ENCODE peak calls at places on chromosome 2, in eight cellular contexts. O, G, L, B, K, R, Q and Y are unnamed samples.
A peak's percentile ranks its signal among the peaks of the same experiment; 100 is the strongest.

GRCh38 chr2:36371070-36371962 is 15.7 kb downstream of the CRIM1 start:
- DNase-seq in G (no peak), K (no peak), Q (no peak), R (peak; percentile 83), B (no peak), O (peak; percentile 45), L (no peak), Y (no peak)

GRCh38 chr2:150255528-150255927 is 231.9 kb downstream of the RND3 start:
- DNase-seq in O (peak; percentile 60), L (no peak), R (no peak), K (no peak), Q (no peak), B (no peak), G (no peak), Y (no peak)

GRCh38 chr2:70201831-70202230 is 11.0 kb upstream of the C2orf42 start:
- DNase-seq in K (no peak), O (no peak), Q (no peak), R (no peak), B (no peak), G (no peak), L (no peak), Y (no peak)

GRCh38 chr2:48114256-48114655 is 208.0 kb upstream of the FBXO11 start:
- DNase-seq in K (no peak), R (peak; percentile 21), B (no peak), O (peak; percentile 88), L (no peak), Q (no peak), G (no peak), Y (no peak)

GRCh38 chr2:107437265-107437664 is 389.4 kb upstream of the RGPD4 start:
- DNase-seq in L (no peak), G (no peak), O (no peak), K (no peak), Q (no peak), B (no peak), R (no peak), Y (no peak)

GRCh38 chr2:168130302-168130701 is 117.1 kb downstream of the STK39 start:
- DNase-seq in L (no peak), G (no peak), K (no peak), B (no peak), R (no peak), O (no peak), Q (no peak), Y (no peak)

GRCh38 chr2:70896765-70897202 is 38.9 kb upstream of the ATP6V1B1 start:
- DNase-seq in O (no peak), G (no peak), B (no peak), L (no peak), K (no peak), R (no peak), Q (no peak), Y (no peak)

GRCh38 chr2:134207589-134208209 is 46.2 kb upstream of the MGAT5 start:
- DNase-seq in L (no peak), O (peak; percentile 63), Q (no peak), K (peak; percentile 57), R (peak; percentile 48), B (peak; percentile 23), G (peak; percentile 51), Y (no peak)

GRCh38 chr2:20568501-20569463 is 82.1 kb downstream of the HS1BP3 start:
- DNase-seq in K (no peak), R (no peak), Q (no peak), G (no peak), O (peak; percentile 97), L (no peak), B (peak; percentile 26), Y (no peak)

GRCh38 chr2:20569464-20570223 is 81.3 kb downstream of the HS1BP3 start:
- DNase-seq in K (no peak), G (no peak), B (no peak), O (no peak), L (no peak), Q (no peak), R (no peak), Y (no peak)

GRCh38 chr2:20571644-20572215 is 79.2 kb downstream of the HS1BP3 start:
- DNase-seq in B (peak; percentile 16), Q (no peak), O (peak; percentile 56), L (no peak), G (no peak), R (no peak), K (no peak), Y (no peak)

GRCh38 chr2:20571231-20571630 is 79.7 kb downstream of the HS1BP3 start:
- DNase-seq in R (no peak), B (peak; percentile 28), Q (no peak), L (no peak), K (no peak), O (no peak), G (no peak), Y (no peak)

DNA sequence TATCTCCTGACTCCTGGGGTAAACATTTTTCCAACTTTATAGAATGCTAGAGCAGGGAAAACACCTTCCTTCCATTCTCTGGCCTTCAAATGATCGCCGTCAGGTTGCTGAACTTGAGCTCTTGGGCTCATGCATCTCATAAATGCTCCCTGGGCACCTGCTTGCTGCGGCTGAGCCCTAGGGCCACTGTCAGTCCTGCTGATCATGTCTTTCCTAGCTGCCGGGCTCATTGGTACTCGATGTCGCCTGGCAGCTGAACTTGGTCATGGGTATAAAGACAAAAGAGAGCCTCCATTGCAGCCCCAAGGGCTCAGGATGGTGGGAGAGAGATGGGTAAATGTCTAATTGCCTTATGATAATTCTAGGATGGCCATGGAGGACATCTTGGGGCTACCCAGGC is 80.6 kb downstream of the HS1BP3 start:
- DNase-seq in L (no peak), Q (no peak), B (no peak), O (no peak), R (no peak), K (no peak), G (no peak), Y (no peak)
- H3K4me3 ChIP-seq in L (no peak overlapping the region), Q (no peak overlapping the region), B (no peak overlapping the region), O (no peak overlapping the region), R (no peak overlapping the region), K (no peak overlapping the region), G (no peak overlapping the region), Y (no peak overlapping the region)

DNA sequence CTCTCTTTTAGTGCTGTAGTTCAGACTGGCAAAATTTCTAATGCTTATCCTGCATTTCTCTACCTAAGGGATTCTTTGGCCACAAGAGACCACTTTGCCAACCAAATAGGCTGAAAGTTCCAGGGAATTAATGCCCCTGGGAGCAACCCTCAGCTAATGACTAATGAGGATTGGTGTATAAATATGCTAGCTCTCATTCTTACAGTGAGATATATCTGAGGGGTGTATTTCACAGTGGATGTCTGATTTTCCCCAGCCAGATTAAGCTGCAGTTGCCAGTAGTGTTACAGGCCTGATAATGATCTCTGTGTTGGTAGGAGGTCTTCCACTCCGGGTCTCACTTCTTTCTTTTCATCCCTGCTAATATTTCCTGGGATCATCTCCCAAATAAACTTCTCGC is 90.4 kb downstream of the GULP1 start:
- DNase-seq in B (no peak), O (peak; percentile 56), L (no peak), G (no peak), R (no peak), K (no peak), Q (no peak), Y (no peak)
- TF ChIP-seq CTCF in B (no peak), O (no peak), L (no peak), G (no peak), R (no peak), K (no peak), Q (no peak), Y (no peak)

GRCh38 chr2:144359684-144360083 is 160.2 kb downstream of the ZEB2 start:
- DNase-seq in O (no peak), B (no peak), K (no peak), G (no peak), L (no peak), Q (no peak), R (no peak), Y (no peak)

GRCh38 chr2:144356402-144356801 is 163.5 kb downstream of the ZEB2 start:
- DNase-seq in L (no peak), O (no peak), Q (no peak), G (no peak), B (no peak), R (no peak), K (no peak), Y (no peak)

GRCh38 chr2:144358531-144358930 is 161.4 kb downstream of the ZEB2 start:
- DNase-seq in R (no peak), K (no peak), Q (no peak), O (no peak), L (no peak), B (no peak), G (no peak), Y (no peak)

GRCh38 chr2:144357623-144358400 is 162.1 kb downstream of the ZEB2 start:
- DNase-seq in L (peak; percentile 85), B (no peak), G (no peak), R (peak; percentile 20), K (peak; percentile 70), O (peak; percentile 100), Q (peak; percentile 88), Y (peak; percentile 89)

DNA sequence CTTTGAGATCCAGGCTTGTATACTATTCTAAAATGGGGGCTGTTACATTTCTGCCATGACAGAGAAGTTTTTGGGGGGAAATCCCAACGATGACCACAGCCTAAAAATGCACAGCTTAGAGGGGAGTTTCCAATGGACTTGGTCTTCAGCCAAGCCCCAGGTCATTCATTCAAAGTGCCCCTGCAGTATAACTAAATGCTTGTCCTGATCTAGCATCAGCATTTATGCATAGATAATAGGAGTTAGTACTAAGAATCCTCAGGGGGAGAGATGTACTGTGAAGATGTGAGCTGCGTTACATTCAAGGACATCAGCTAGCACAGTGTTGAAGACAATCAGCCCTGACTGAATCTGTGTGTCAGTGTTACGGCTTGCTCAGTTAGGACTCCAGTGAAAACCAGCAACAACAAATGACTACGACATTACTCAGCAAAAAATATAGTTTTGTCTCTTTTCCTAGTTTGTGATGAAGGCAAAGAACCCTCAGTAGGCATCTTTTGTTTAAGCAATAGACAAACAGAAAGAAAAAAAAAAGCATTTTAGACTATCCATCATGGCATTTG is 160.9 kb downstream of the ZEB2 start:
- DNase-seq in L (peak; percentile 75), G (no peak), K (peak; percentile 34), O (peak; percentile 85), R (no peak), Q (no peak), B (no peak), Y (no peak)
- H3K4me3 ChIP-seq in L (peak overlapping the region; percentile 20), G (no peak overlapping the region), K (no peak overlapping the region), O (no peak overlapping the region), R (no peak overlapping the region), Q (no peak overlapping the region), B (no peak overlapping the region), Y (no peak overlapping the region)

GRCh38 chr2:74077636-74078035 is 70.1 kb downstream of the BOLA3 start:
- DNase-seq in B (no peak), O (no peak), R (no peak), K (no peak), Q (no peak), G (no peak), L (no peak), Y (no peak)

GRCh38 chr2:74078467-74078866 is 69.2 kb downstream of the BOLA3 start:
- DNase-seq in L (no peak), O (no peak), Q (no peak), R (no peak), B (no peak), G (no peak), K (no peak), Y (no peak)

GRCh38 chr2:74079522-74080341 is 68.0 kb downstream of the BOLA3 start:
- DNase-seq in L (peak; percentile 48), O (no peak), Q (no peak), K (no peak), R (no peak), G (no peak), B (no peak), Y (no peak)

GRCh38 chr2:74081030-74081429 is 66.7 kb downstream of the BOLA3 start:
- DNase-seq in B (no peak), K (no peak), L (no peak), R (no peak), G (no peak), Q (no peak), O (peak; percentile 27), Y (no peak)

DNA sequence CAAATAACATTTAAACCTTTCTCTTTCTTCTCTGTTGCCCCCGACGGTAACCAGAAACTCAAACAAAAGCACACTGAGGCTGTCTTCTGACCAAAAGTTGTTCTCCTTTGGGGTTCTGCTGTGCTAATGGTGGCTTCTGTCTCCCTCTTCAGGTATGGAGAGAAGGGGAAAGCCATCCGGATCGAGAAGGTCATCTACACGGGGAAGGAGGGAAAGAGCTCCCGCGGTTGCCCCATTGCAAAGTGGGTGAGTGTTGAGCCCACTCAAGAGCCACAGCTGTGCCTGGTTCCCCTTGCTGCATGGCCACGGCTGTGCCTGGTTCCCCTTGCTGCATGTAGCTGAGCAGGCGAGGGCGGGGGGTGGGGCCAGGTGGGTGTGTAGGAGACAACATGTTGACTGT is 67.4 kb downstream of the BOLA3 start:
- DNase-seq in B (no peak), O (no peak), R (no peak), Q (no peak), L (no peak), G (no peak), K (no peak), Y (no peak)
- TF ChIP-seq CTCF in B (no peak), O (peak; percentile 7), R (peak; percentile 56), Q (peak; percentile 14), L (peak; percentile 58), G (no peak), K (peak; percentile 22), Y (peak; percentile 35)